ENCODE peak calls at places on chromosomes 12 and 14, in four cellular contexts. N, S, Q and M are unnamed samples.

GRCh38 chr14:75561013-75561432 is 17.4 kb upstream of the FLVCR2 start:
- DNase-seq in N (peak), S (no peak), Q (peak), M (peak)

GRCh38 chr14:70018713-70019201 is 139.5 kb downstream of the SMOC1 start:
- DNase-seq in N (no peak), S (no peak), Q (no peak), M (no peak)

GRCh38 chr12:6356374-6356820 is 14.5 kb upstream of the TNFRSF1A start:
- DNase-seq in N (no peak), S (no peak), Q (no peak), M (no peak)

GRCh38 chr14:61614693-61615092 is 80.6 kb upstream of the HIF1A start:
- DNase-seq in N (no peak), S (no peak), Q (no peak), M (no peak)

GRCh38 chr14:49549881-49550280 is 36.3 kb downstream of the RPS29 start:
- DNase-seq in N (peak), S (no peak), Q (no peak), M (no peak)

GRCh38 chr12:124466200-124467128 is 100.9 kb downstream of the NCOR2 start:
- DNase-seq in N (no peak), S (no peak), Q (no peak), M (no peak)

GRCh38 chr14:60102389-60102788 is 10.7 kb downstream of the PCNX4 start:
- DNase-seq in N (no peak), S (no peak), Q (no peak), M (no peak)

GRCh38 chr12:105031061-105031807 is 45.1 kb downstream of the NOPCHAP1 start:
- DNase-seq in N (no peak), S (peak), Q (no peak), M (no peak)

GRCh38 chr14:104732931-104733681 is 9.1 kb downstream of the ADSS1 start:
- DNase-seq in N (no peak), S (no peak), Q (no peak), M (no peak)

GRCh38 chr12:90841336-90841735 is 113.6 kb downstream of the CCER1 start:
- DNase-seq in N (no peak), S (no peak), Q (no peak), M (no peak)

GRCh38 chr14:24184104-24184970 is 4.3 kb downstream of the IPO4 start:
- DNase-seq in N (no peak), S (no peak), Q (no peak), M (no peak)

GRCh38 chr14:103391048-103391447 is 5.8 kb downstream of the MARK3 start:
- DNase-seq in N (no peak), S (no peak), Q (peak), M (no peak)

GRCh38 chr14:74018029-74018703 is 922 bp downstream of the ENTPD5 start:
- DNase-seq in N (no peak), S (no peak), Q (peak), M (peak)

GRCh38 chr14:34324363-34324795 is 137.7 kb downstream of the SPTSSA start:
- DNase-seq in N (no peak), S (no peak), Q (peak), M (peak)

GRCh38 chr14:94113490-94113889 is 3.0 kb downstream of the IFI27 start:
- DNase-seq in N (no peak), S (no peak), Q (no peak), M (no peak)

GRCh38 chr14:73293782-73294781 is 56.8 kb downstream of the PAPLN start:
- DNase-seq in N (no peak), S (no peak), Q (no peak), M (no peak)

GRCh38 chr12:65823481-65824313 is 586 bp upstream of the HMGA2 start:
- DNase-seq in N (peak), S (no peak), Q (peak), M (peak)

GRCh38 chr14:22386924-22387775 is 201.9 kb downstream of the DAD1 start:
- DNase-seq in N (peak), S (peak), Q (peak), M (peak)

GRCh38 chr12:57834086-57834876 is 12.2 kb downstream of the CTDSP2 start:
- DNase-seq in N (no peak), S (no peak), Q (no peak), M (no peak)

GRCh38 chr12:57838594-57839302 is 7.8 kb downstream of the CTDSP2 start:
- DNase-seq in N (no peak), S (no peak), Q (no peak), M (no peak)

GRCh38 chr12:57835366-57836288 is 10.9 kb downstream of the CTDSP2 start:
- DNase-seq in N (no peak), S (no peak), Q (no peak), M (no peak)

GRCh38 chr12:57837779-57838562 is 8.6 kb downstream of the CTDSP2 start:
- DNase-seq in N (no peak), S (no peak), Q (no peak), M (no peak)

GRCh38 chr12:57836442-57837375 is 9.8 kb downstream of the CTDSP2 start:
- DNase-seq in N (no peak), S (no peak), Q (no peak), M (peak)
- TF ChIP-seq SUZ12 in N (no peak), S (no peak), Q (no peak), M (no peak)

DNA sequence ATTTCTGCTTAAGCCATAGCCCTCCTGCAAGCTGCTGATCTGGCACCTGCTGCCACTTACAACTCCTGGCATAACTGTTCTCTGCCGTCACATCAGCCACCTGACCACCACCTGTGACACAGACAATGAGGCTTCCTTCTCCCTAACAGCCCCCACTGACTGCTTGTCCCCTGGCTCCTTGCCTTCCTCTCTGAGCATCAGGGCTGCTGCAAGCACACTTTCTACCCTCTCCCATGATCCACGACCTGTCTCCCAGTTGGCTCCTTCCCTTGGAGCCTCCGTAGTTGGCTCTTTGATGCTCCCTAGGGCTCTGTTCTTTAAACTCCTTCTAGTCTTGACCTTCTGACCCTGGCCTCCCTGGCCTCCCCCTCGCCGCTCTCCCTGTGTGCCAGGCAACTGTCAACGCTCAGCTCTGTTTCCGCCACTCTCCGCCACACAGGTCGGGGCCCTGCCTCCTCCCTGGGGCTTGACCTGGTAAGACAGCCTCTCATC is 177.9 kb downstream of the CALM1 start:
- DNase-seq in N (no peak), S (no peak), Q (no peak), M (no peak)
- TF ChIP-seq SP1 in N (peak), S (no peak), Q (no peak), M (no peak)

DNA sequence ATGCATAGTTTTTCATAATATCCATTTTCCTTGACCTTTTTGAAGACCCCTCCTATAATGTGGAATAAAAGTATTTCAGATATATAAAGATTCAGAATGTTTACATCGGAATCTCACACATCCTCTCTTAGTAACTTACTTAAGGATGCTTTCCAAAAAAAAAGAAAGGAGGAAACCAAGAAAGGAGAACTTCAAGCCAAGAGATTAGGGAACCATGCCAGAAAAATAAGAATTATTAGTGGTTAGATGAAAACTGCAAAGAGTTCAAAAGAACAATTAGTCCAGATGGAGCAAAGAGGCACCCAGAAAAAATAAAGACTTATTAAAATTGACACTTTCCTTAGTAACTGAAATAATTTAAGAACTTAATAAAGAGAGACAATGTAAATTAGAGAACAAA is 179.2 kb downstream of the DUSP6 start:
- DNase-seq in N (no peak), S (no peak), Q (no peak), M (no peak)
- TF ChIP-seq SUZ12 in N (no peak), S (no peak), Q (no peak), M (no peak)

GRCh38 chr14:55698051-55698450 is 118.0 kb downstream of the KTN1 start:
- DNase-seq in N (no peak), S (no peak), Q (no peak), M (no peak)
- TF ChIP-seq SP1 in N (no peak), S (no peak), Q (no peak), M (no peak)

DNA sequence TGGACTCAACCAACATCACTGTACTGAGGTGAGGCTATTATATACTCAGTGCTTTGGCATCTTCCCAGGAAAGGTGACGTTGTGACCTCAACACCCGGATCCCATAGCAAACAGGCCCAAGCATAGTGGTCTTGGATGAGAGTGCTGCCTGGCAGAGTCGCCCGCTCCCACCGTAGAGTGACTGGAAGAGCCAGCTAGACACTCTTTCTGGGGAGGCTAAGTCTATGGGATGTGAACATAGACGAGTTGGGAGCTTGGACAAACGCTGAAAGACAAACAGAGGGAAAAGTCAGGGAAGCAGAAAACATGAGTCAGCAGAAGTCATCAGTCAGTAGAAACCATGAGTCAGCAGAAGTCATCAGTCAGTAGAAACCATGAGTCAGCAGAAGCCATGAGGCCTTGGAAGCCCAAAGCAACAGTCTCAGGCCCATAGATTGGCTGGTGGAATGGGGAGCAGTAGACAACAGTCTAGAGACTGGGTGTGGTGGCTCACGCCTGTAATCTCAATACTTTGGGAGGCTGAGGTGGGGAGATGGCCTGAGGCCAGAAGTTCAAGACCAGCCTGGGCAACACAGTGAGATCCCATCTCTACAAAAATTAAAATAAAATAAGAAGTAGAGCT is 66.4 kb upstream of the MAP1LC3B2 start:
- DNase-seq in N (no peak), S (no peak), Q (no peak), M (no peak)
- TF ChIP-seq SUZ12 in N (no peak), S (no peak), Q (no peak), M (no peak)

DNA sequence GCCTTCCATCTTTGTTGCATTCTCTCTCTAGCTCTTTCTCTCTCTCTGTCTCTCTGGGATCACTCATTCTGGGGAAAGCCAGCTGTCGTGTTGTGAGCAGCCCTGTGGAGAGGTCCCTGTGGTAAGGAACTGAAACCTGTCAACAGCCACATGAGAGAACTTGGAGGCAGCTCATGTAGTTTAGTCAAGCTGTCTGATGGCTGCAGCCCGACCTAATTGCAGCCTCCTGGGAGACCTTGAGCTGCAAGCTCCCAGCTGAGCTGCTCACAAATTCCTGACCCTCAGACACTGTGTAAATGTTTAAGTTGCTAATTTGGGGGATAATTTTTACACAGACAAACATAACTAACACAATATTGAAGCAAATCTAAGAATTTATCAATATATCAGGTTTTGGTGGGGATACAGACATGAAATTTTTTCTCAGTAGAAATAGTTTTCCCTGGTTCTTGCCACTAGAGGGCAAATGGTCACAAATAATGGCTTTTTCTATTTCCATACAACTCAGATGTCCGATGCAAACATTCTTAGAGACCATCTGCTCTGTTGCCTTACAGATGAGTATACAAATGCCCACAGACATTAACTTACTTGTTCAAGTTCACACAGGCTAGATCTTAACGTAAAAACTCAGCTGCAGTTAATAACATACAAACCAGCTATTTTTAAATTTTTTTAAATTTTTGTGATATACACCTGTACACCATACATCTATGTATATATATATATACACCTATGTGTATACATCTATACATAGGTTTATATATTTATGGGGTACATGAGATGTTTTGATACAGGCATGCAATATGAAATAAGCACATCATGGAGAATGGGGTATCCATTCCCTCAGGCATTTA is 15.5 kb upstream of the KRR1 start:
- DNase-seq in N (no peak), S (peak), Q (peak), M (peak)
- TF ChIP-seq SP1 in N (no peak), S (no peak), Q (no peak), M (no peak)

GRCh38 chr12:53058674-53059433 is 9.0 kb downstream of the TNS2 start:
- DNase-seq in N (no peak), S (no peak), Q (no peak), M (no peak)

GRCh38 chr12:53056296-53056695 is 6.4 kb downstream of the TNS2 start:
- DNase-seq in N (no peak), S (no peak), Q (no peak), M (no peak)

GRCh38 chr12:53055471-53056266 is 5.8 kb downstream of the TNS2 start:
- DNase-seq in N (no peak), S (no peak), Q (no peak), M (no peak)

GRCh38 chr12:53057816-53058500 is 8.1 kb downstream of the TNS2 start:
- DNase-seq in N (no peak), S (no peak), Q (no peak), M (no peak)

GRCh38 chr12:53056901-53057300 is 7.0 kb downstream of the TNS2 start:
- DNase-seq in N (no peak), S (no peak), Q (no peak), M (no peak)
- TF ChIP-seq SUZ12 in N (no peak), S (no peak), Q (no peak), M (no peak)

GRCh38 chr12:44842669-44843068 is 33.4 kb downstream of the NELL2 start:
- DNase-seq in N (no peak), S (no peak), Q (no peak), M (no peak)
- TF ChIP-seq SP1 in N (no peak), S (no peak), Q (no peak), M (no peak)

DNA sequence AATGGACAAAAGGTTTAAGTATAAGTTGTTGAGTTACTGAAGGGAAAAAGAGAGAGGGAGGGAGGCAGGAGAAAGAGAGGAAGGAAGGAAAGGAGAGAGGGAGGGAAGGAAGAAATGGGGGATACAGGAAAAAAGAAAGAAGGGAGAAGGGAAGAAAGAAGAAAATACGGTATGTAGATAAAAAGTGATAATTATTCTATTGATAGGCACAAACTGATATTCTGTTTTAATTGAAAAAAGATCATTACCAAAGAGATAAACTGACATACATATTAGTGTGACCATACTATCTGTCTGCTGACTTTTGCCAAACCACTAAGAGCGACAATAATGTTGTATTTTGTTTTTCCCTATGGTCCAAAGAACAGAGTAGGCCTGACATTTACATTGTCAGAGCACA is 154.5 kb downstream of the LRFN5 start:
- DNase-seq in N (no peak), S (no peak), Q (no peak), M (no peak)
- TF ChIP-seq SUZ12 in N (no peak), S (no peak), Q (no peak), M (no peak)

GRCh38 chr12:103779410-103780092 is 61.5 kb downstream of the NT5DC3 start:
- DNase-seq in N (no peak), S (no peak), Q (no peak), M (no peak)

GRCh38 chr12:103778781-103779180 is 62.3 kb downstream of the NT5DC3 start:
- DNase-seq in N (no peak), S (no peak), Q (no peak), M (no peak)

GRCh38 chr12:103782399-103782798 is 58.6 kb downstream of the NT5DC3 start:
- DNase-seq in N (no peak), S (no peak), Q (no peak), M (no peak)

GRCh38 chr12:103780992-103781391 is 60.0 kb downstream of the NT5DC3 start:
- DNase-seq in N (no peak), S (no peak), Q (no peak), M (no peak)

DNA sequence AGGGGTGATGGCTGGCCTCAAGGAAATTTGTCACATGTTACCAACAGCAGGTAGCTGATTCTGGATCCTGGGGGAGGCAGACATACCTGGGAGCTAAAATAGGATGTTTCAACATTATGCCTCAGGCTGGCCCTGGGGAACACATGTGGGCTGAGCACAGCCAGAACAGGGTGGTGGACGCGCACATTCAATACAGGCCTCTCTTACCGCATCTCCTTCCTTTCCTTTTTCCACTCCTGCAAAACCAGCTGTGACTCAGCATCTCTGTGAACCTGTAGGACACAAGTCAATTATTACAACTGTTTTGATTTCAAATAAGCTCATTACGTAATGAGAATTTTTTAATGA is 61.0 kb downstream of the NT5DC3 start:
- DNase-seq in N (no peak), S (no peak), Q (no peak), M (no peak)
- TF ChIP-seq SP1 in N (no peak), S (no peak), Q (no peak), M (no peak)